ENCODE peak calls at places on chromosomes 11 and 22, in nine cellular contexts. U, D, I, N, K, F, R, X and S are unnamed samples.

GRCh38 chr11:11155962-11156815 is 196.9 kb downstream of the CSNK2A3 start:
- DNase-seq in R (no peak), K (no peak), F (peak), U (peak), X (no peak), D (peak), I (peak), N (peak), S (no peak)

GRCh38 chr11:112265659-112266409 is 5.2 kb upstream of the PLET1 start:
- DNase-seq in R (no peak), U (no peak), K (no peak), X (no peak), I (no peak), F (no peak), N (peak), D (no peak), S (no peak)

GRCh38 chr11:62552465-62552782 is 5.8 kb upstream of the AHNAK start:
- DNase-seq in D (no peak), U (no peak), I (peak), R (no peak), F (peak), X (no peak), K (no peak), N (no peak), S (no peak)

GRCh38 chr11:112292785-112293407 is 32.2 kb upstream of the PLET1 start:
- DNase-seq in R (peak), D (peak), U (no peak), N (no peak), K (no peak), F (no peak), X (no peak), I (no peak), S (no peak)

GRCh38 chr22:45861259-45861658 is 115.7 kb downstream of the WNT7B start:
- DNase-seq in R (no peak), N (no peak), I (no peak), X (no peak), F (no peak), U (no peak), K (no peak), D (peak), S (no peak)

GRCh38 chr22:38728899-38729796 is 23.4 kb downstream of the GTPBP1 start:
- DNase-seq in D (no peak), U (no peak), I (no peak), X (no peak), N (no peak), R (no peak), F (no peak), K (no peak), S (peak)

GRCh38 chr11:100647861-100648260 is 39.2 kb upstream of the ARHGAP42 start:
- DNase-seq in D (no peak), K (no peak), R (no peak), N (no peak), U (no peak), I (peak), X (no peak), F (no peak), S (no peak)

GRCh38 chr11:16739326-16739875 is 954 bp downstream of the C11orf58 start:
- DNase-seq in I (peak), U (no peak), K (no peak), N (peak), X (no peak), R (no peak), D (peak), F (no peak), S (no peak)

GRCh38 chr11:69060005-69060404 is 11.3 kb downstream of the TPCN2 start:
- DNase-seq in F (no peak), N (no peak), U (no peak), R (no peak), I (no peak), D (no peak), K (no peak), X (no peak), S (no peak)

GRCh38 chr11:63250162-63251050 is 7.0 kb upstream of the SLC22A25 start:
- DNase-seq in F (no peak), K (no peak), X (no peak), N (no peak), I (no peak), R (no peak), D (no peak), U (no peak), S (peak)

GRCh38 chr22:28151241-28151640 is 232.2 kb upstream of the PITPNB start:
- DNase-seq in X (no peak), U (no peak), F (no peak), N (no peak), D (no peak), K (no peak), I (no peak), R (no peak), S (peak)

GRCh38 chr11:72239296-72239848 is 4.6 kb downstream of the PHOX2A start:
- DNase-seq in U (no peak), D (no peak), K (no peak), N (peak), I (peak), F (no peak), X (no peak), R (no peak), S (no peak)

GRCh38 chr11:1864831-1865665 is 12.2 kb downstream of the LSP1 start:
- DNase-seq in X (no peak), I (no peak), R (no peak), U (no peak), K (no peak), N (peak), F (no peak), D (no peak), S (no peak)

GRCh38 chr11:63406458-63406857 is 36.9 kb downstream of the SLC22A9 start:
- DNase-seq in K (no peak), D (no peak), I (no peak), R (no peak), X (no peak), N (no peak), U (no peak), F (no peak), S (no peak)

GRCh38 chr11:15123849-15124248 is 9.1 kb downstream of the INSC start:
- DNase-seq in D (no peak), N (no peak), I (no peak), U (peak), R (no peak), F (no peak), K (no peak), X (no peak), S (no peak)

GRCh38 chr11:18329196-18329870 is 7.0 kb downstream of the GTF2H1 start:
- DNase-seq in I (no peak), D (peak), R (no peak), F (peak), X (no peak), U (no peak), N (no peak), K (no peak), S (no peak)

GRCh38 chr22:28021998-28022660 is 103.1 kb upstream of the PITPNB start:
- DNase-seq in X (no peak), R (no peak), U (no peak), I (no peak), F (no peak), K (no peak), N (no peak), D (no peak), S (no peak)

GRCh38 chr11:13207665-13208594 is 69.7 kb upstream of the BMAL1 start:
- DNase-seq in R (peak), K (no peak), N (no peak), I (peak), X (no peak), D (peak), F (peak), U (no peak), S (peak)

GRCh38 chr11:93537767-93538261 is 5.4 kb downstream of the SMCO4 start:
- DNase-seq in R (peak), X (no peak), K (no peak), U (no peak), D (no peak), N (no peak), I (no peak), F (no peak), S (no peak)

GRCh38 chr11:18721576-18722292 is 4.3 kb downstream of the IGSF22 start:
- DNase-seq in N (peak), K (peak), X (no peak), D (peak), R (peak), F (peak), I (peak), U (peak), S (no peak)

GRCh38 chr11:122634507-122634906 is 21.0 kb upstream of the UBASH3B start:
- DNase-seq in X (no peak), D (no peak), N (no peak), I (peak), R (no peak), F (no peak), U (no peak), K (no peak), S (no peak)

GRCh38 chr11:68798221-68798813 is 43.4 kb downstream of the CPT1A start:
- DNase-seq in D (no peak), U (no peak), R (no peak), N (peak), F (peak), X (no peak), K (peak), I (peak), S (peak)

GRCh38 chr22:48745842-48746788 is 1081.6 kb downstream of the BRD1 start:
- DNase-seq in I (no peak), R (no peak), F (no peak), D (no peak), N (no peak), K (no peak), U (no peak), X (no peak), S (no peak)

GRCh38 chr11:130813196-130813595 is 103.1 kb downstream of the SNX19 start:
- DNase-seq in K (no peak), I (no peak), X (no peak), R (no peak), F (no peak), D (no peak), U (no peak), N (no peak), S (no peak)

GRCh38 chr22:25362215-25362882 is 142.9 kb downstream of the CRYBB2 start:
- DNase-seq in F (peak), K (peak), R (peak), N (peak), I (peak), D (peak), X (no peak), U (peak), S (peak)

GRCh38 chr11:30735946-30736345 is 149.8 kb upstream of the MPPED2 start:
- DNase-seq in R (no peak), U (no peak), I (peak), K (no peak), X (no peak), N (no peak), D (no peak), F (no peak), S (no peak)

GRCh38 chr11:102111011-102111786 is 952 bp downstream of the YAP1 start:
- DNase-seq in K (no peak), X (no peak), U (no peak), F (no peak), N (peak), I (peak), D (peak), R (no peak), S (peak)

GRCh38 chr11:122071680-122072321 is 44.2 kb downstream of the BLID start:
- DNase-seq in F (no peak), K (no peak), I (peak), D (no peak), N (no peak), U (no peak), R (no peak), X (no peak), S (no peak)

GRCh38 chr22:30891443-30891755 is 77.2 kb downstream of the MORC2 start:
- DNase-seq in I (no peak), X (no peak), U (no peak), K (no peak), R (no peak), F (no peak), N (no peak), D (no peak), S (no peak)

GRCh38 chr11:6387811-6388599 is 2.3 kb upstream of the SMPD1 start:
- DNase-seq in N (no peak), D (peak), I (no peak), F (no peak), X (no peak), R (no peak), K (no peak), U (no peak), S (peak)

GRCh38 chr11:131824766-131825165 is 454.4 kb downstream of the NTM start:
- DNase-seq in K (no peak), I (no peak), N (no peak), F (no peak), R (peak), U (no peak), D (no peak), X (no peak), S (no peak)

GRCh38 chr11:57514538-57515331 is 767 bp downstream of the SLC43A1 start:
- DNase-seq in K (no peak), N (peak), X (no peak), U (no peak), D (no peak), R (peak), I (peak), F (peak), S (peak)

GRCh38 chr11:848380-848931 is 5.8 kb downstream of the TSPAN4 start:
- DNase-seq in I (peak), U (no peak), D (no peak), F (peak), R (no peak), N (peak), K (no peak), X (no peak), S (no peak)

GRCh38 chr22:23223566-23224317 is 43.4 kb downstream of the BCR start:
- DNase-seq in X (no peak), U (no peak), I (no peak), R (no peak), K (no peak), D (no peak), F (no peak), N (peak), S (peak)

GRCh38 chr11:134949121-134949591 is 537.1 kb upstream of the B3GAT1 start:
- DNase-seq in K (peak), N (no peak), D (no peak), U (peak), I (no peak), R (no peak), F (no peak), X (no peak), S (peak)

GRCh38 chr11:13327421-13327820 is 49.8 kb downstream of the BMAL1 start:
- DNase-seq in U (no peak), I (no peak), K (no peak), N (no peak), X (no peak), R (no peak), D (no peak), F (no peak), S (no peak)

GRCh38 chr22:40367342-40367741 is 3.1 kb upstream of the SGSM3 start:
- DNase-seq in N (no peak), X (no peak), U (no peak), D (no peak), R (no peak), I (no peak), F (no peak), K (no peak), S (no peak)

GRCh38 chr22:40368016-40368415 is 2.4 kb upstream of the SGSM3 start:
- DNase-seq in N (no peak), D (no peak), I (no peak), R (no peak), K (no peak), F (no peak), U (no peak), X (no peak), S (no peak)

GRCh38 chr22:40363059-40363458 is 7.3 kb upstream of the SGSM3 start:
- DNase-seq in U (no peak), R (no peak), I (no peak), X (no peak), D (no peak), F (no peak), K (no peak), N (no peak), S (no peak)

GRCh38 chr22:40361100-40361499 is 9.3 kb upstream of the SGSM3 start:
- DNase-seq in F (no peak), U (no peak), I (no peak), R (no peak), N (no peak), D (no peak), K (no peak), X (no peak), S (no peak)

GRCh38 chr22:40364431-40364830 is 6.0 kb upstream of the SGSM3 start:
- DNase-seq in F (no peak), U (no peak), I (no peak), D (no peak), K (no peak), R (no peak), X (no peak), N (no peak), S (no peak)
- TF ChIP-seq REST in F (no peak), U (no peak), I (no peak), D (no peak), K (no peak), R (no peak), X (no peak), N (no peak), S (no peak)

GRCh38 chr11:129315781-129316579 is 59.7 kb upstream of the BARX2 start:
- DNase-seq in I (peak), N (no peak), U (peak), X (no peak), R (no peak), D (no peak), K (no peak), F (no peak), S (peak)

GRCh38 chr11:129314381-129314780 is 61.3 kb upstream of the BARX2 start:
- DNase-seq in U (no peak), R (peak), D (no peak), N (no peak), K (no peak), F (no peak), I (no peak), X (no peak), S (no peak)

GRCh38 chr11:129316781-129317180 is 58.9 kb upstream of the BARX2 start:
- DNase-seq in R (no peak), X (no peak), F (no peak), N (no peak), D (no peak), U (no peak), I (no peak), K (no peak), S (no peak)

GRCh38 chr11:129312741-129313587 is 62.7 kb upstream of the BARX2 start:
- DNase-seq in K (no peak), U (no peak), X (no peak), R (no peak), N (no peak), D (no peak), I (no peak), F (no peak), S (no peak)

DNA sequence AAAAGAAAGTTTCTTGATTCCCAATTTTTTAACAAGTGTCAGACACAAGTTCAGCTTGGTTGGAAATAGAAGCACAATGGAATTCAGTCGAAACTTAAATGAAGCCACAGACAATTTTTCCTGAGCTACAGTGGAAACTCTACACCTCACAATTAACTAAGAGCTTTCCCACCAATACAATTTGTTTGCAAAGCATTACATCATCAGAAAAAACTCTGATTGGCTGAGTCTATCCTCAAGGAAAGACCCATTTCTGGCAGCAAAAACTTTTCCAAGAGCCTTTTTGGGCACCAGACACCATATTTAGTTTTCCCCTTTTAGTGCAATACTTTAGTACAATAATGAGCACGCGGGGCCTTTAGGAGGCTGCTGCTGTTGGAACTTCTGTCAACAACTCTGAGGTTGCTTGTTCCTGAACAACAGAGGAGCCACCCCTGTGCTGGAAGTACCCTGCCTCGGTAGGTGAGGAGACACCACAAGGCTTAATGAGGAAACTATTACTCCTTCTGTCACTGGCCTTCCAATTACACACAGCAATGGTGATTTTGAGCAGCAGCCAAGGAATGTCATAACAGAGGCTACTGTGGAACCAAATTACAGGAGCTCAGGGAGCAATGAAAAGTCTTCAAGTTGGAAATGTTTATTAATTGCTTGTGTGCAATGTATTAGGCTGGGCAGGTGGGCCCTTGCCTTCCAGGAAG is 61.9 kb upstream of the BARX2 start:
- DNase-seq in K (no peak), R (no peak), U (no peak), D (no peak), I (no peak), N (no peak), F (no peak), X (no peak), S (no peak)
- TF ChIP-seq REST in K (no peak), R (no peak), U (no peak), D (no peak), I (no peak), N (no peak), F (no peak), X (no peak), S (no peak)

DNA sequence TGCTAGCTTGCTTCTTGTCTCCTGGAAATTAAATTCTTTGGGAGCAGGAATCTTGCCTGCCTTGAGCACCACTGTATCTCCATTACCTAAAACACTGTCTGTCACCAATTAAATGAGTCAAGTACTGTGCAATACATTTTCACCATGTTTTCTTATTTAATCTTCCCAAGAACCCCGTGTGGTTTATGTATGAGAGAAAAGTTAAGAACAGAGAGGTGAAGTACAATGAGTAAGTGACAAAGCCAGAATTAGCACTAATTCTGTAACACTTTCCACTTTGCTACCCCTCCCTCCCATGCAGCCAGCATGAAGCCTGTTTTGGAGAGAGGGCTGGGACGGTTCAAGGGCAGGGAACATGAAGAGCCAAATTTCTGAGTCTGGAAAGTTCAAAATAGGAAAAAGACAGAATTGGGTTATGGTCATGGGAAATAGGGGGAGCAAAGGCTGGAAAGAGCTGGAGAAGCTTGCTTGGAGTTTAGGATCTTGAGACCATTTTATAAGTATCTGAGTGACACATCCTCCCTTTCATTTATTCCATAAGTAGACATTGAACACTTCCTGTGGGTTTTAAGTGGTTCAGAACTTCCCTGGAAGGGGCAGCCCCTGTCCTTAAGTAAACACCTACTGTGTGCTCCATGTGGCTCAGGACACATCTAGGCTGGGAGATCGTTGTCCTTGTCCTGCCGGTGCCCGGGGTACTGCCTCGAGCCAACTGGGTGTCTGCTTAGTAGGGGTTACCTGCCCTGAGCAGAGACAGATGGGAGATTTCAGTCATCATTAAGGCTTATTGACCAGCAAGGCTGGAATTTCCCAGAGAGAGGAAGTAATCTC is 60.6 kb upstream of the CHST1 start:
- DNase-seq in R (no peak), I (no peak), U (no peak), D (no peak), K (no peak), F (no peak), N (no peak), X (no peak), S (no peak)
- TF ChIP-seq REST in R (no peak), I (no peak), U (no peak), D (no peak), K (no peak), F (no peak), N (no peak), X (no peak), S (no peak)

DNA sequence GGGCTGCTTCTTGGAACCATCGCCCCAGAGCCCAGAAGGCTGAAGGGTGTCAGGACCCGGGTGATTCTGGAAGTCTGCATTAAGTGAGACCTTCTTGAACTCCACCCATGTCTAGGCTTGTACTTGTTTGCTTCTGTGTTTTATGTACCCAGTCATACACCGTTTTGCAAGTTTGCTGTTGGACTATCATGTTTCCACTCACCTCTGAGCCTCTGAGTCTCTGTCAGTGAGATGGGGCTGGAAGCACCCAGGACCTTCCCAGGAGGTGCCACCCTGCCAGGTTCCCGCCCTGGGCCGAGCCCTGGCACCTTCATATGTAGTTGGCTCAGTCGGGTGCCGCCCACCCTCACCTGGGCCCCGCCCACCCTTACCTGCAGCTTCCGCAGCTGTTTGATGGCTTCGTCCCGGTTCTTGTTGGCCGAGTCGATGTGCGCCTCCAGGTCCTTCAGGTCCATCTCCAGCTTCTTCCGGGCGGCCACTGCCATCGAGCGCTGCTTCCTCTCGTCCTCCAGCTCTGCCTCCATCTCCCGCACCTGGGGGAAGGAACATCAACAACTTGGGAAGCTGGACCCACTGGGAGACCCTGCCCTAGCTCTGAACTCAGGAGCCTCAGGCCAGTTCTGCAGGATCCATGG is 35.1 kb downstream of the APOL1 start:
- DNase-seq in D (no peak), I (no peak), N (no peak), R (no peak), F (no peak), K (no peak), U (no peak), X (no peak), S (no peak)
- TF ChIP-seq REST in D (no peak), I (no peak), N (no peak), R (no peak), F (no peak), K (no peak), U (no peak), X (no peak), S (no peak)